ENCODE peak calls at places on chromosome 9, in ten cellular contexts. N is hippocampal formation; S is stimulated activated CD4-positive, alpha-beta T cell treated with anti-CD3 and anti-CD28 coated beads, Interleukin-2, amount 100 ng/mL, for 48 hours; Y is Peyer's patch; Z is Right ventricle myocardium inferior; H is C1 segment of cervical spinal cord; L is HEK293T; U is H1; V is neural progenitor cell; X is OCI-M1. K is an unnamed sample.

GRCh38 chr9:28976684-28977083 is 1403.4 kb upstream of the C9orf72 start:
- DNase-seq in H (no peak), U (no peak), L (no peak), S (no peak), X (no peak), N (no peak), V (no peak), Y (no peak), Z (no peak), K (no peak)

GRCh38 chr9:77980622-77981021 is 51.0 kb downstream of the GNAQ start:
- DNase-seq in Z (no peak), L (no peak), H (no peak), S (no peak), X (no peak), V (no peak), U (no peak), N (no peak), Y (no peak), K (no peak)

GRCh38 chr9:107739601-107740082 is 250.1 kb upstream of the KLF4 start:
- DNase-seq in H (peak), S (no peak), Y (no peak), N (peak), Z (peak), U (no peak), X (no peak), L (no peak), V (no peak), K (no peak)

GRCh38 chr9:69379250-69379982 is 54.4 kb downstream of the ENTREP1 start:
- DNase-seq in Y (no peak), X (no peak), H (no peak), U (no peak), Z (no peak), S (no peak), L (no peak), V (no peak), N (no peak), K (no peak)

GRCh38 chr9:83059417-83059816 is 3.5 kb downstream of the RASEF start:
- DNase-seq in X (no peak), H (no peak), Z (no peak), L (no peak), S (no peak), V (no peak), Y (no peak), U (no peak), N (no peak), K (no peak)

GRCh38 chr9:126630458-126631237 is 16.9 kb downstream of the LMX1B start:
- DNase-seq in Y (no peak), H (no peak), N (no peak), U (no peak), X (no peak), S (no peak), Z (no peak), V (no peak), L (no peak), K (no peak)

GRCh38 chr9:108161520-108161919 is 672.0 kb upstream of the KLF4 start:
- DNase-seq in H (no peak), X (no peak), N (no peak), U (no peak), Y (no peak), Z (no peak), S (no peak), V (no peak), L (no peak), K (no peak)

GRCh38 chr9:37350486-37351190 is 71.9 kb upstream of the GRHPR start:
- DNase-seq in Z (no peak), V (no peak), H (no peak), Y (no peak), U (no peak), S (no peak), N (no peak), X (no peak), L (no peak), K (no peak)

GRCh38 chr9:92481029-92481633 is 1.2 kb downstream of the ASPN start:
- DNase-seq in L (no peak), N (no peak), H (no peak), Y (no peak), V (no peak), U (no peak), S (no peak), Z (no peak), X (peak), K (no peak)

GRCh38 chr9:127689332-127690000 is 17.3 kb upstream of the CFAP157 start:
- DNase-seq in N (no peak), Y (no peak), Z (no peak), H (no peak), U (no peak), X (no peak), V (no peak), L (no peak), S (no peak), K (no peak)

GRCh38 chr9:125343518-125344284 is 82.1 kb downstream of the GAPVD1 start:
- DNase-seq in V (peak), S (no peak), Z (no peak), Y (no peak), X (no peak), H (no peak), U (peak), N (no peak), L (peak), K (peak)

GRCh38 chr9:112042769-112043168 is 132.3 kb downstream of the SUSD1 start:
- DNase-seq in Z (no peak), N (no peak), L (no peak), X (no peak), Y (no peak), H (no peak), U (no peak), V (no peak), S (no peak), K (no peak)

GRCh38 chr9:122370869-122371467 is at the start of gene PTGS1:
- DNase-seq in X (peak), S (no peak), Z (peak), H (no peak), N (peak), V (peak), U (no peak), Y (peak), L (no peak), K (no peak)

GRCh38 chr9:73143606-73144328 is 7.9 kb upstream of the ANXA1 start:
- DNase-seq in U (no peak), X (peak), V (no peak), N (no peak), S (no peak), Y (no peak), L (no peak), H (no peak), Z (no peak), K (no peak)

GRCh38 chr9:101387871-101388506 is 3.2 kb upstream of the BAAT start:
- DNase-seq in X (peak), S (no peak), H (no peak), Y (no peak), L (peak), V (peak), U (no peak), N (no peak), Z (no peak), K (peak)

GRCh38 chr9:97984188-97985057 is 1.3 kb downstream of the ANP32B start:
- DNase-seq in U (no peak), Y (peak), X (peak), L (peak), Z (peak), H (peak), S (peak), N (peak), V (peak), K (no peak)

GRCh38 chr9:112380102-112380581 is at the start of gene HSDL2:
- DNase-seq in H (no peak), V (no peak), S (no peak), Z (no peak), L (no peak), N (no peak), Y (peak), X (peak), U (no peak), K (no peak)

GRCh38 chr9:134571946-134572914 is 69.4 kb upstream of the COL5A1 start:
- DNase-seq in Z (no peak), L (no peak), U (no peak), H (no peak), S (no peak), V (no peak), X (peak), N (no peak), Y (peak), K (no peak)

GRCh38 chr9:127943746-127944145 is 6.1 kb upstream of the DPM2 start:
- DNase-seq in N (peak), U (peak), Y (peak), X (peak), Z (peak), H (peak), L (peak), V (peak), S (peak), K (peak)

GRCh38 chr9:33248606-33249005 is 8.6 kb downstream of the SPINK4 start:
- DNase-seq in V (no peak), Y (no peak), X (no peak), Z (no peak), U (no peak), H (no peak), N (no peak), L (no peak), S (no peak), K (no peak)

GRCh38 chr9:91711755-91712591 is 238.1 kb downstream of the ROR2 start:
- DNase-seq in L (no peak), X (peak), S (peak), Y (peak), H (no peak), V (no peak), U (no peak), N (no peak), Z (no peak), K (no peak)

GRCh38 chr9:112719292-112719691 is 1.4 kb upstream of the INIP start:
- DNase-seq in V (no peak), N (no peak), X (peak), Z (no peak), U (no peak), L (no peak), H (no peak), Y (no peak), S (no peak), K (no peak)

GRCh38 chr9:77876091-77876490 is 155.5 kb downstream of the GNAQ start:
- DNase-seq in Y (no peak), X (no peak), V (peak), H (no peak), N (no peak), S (no peak), Z (no peak), L (peak), U (no peak), K (no peak)

GRCh38 chr9:135221951-135222631 is 134.6 kb downstream of the OLFM1 start:
- DNase-seq in V (peak), Z (peak), U (no peak), X (no peak), L (no peak), N (no peak), H (no peak), Y (no peak), S (no peak), K (no peak)

K was measured in NT2/D1.